ENCODE peak calls at places on chromosomes 3 and 15, in five cellular contexts. One of them, this sample, is unnamed.

GRCh38 chr15:89172921-89173320 is 48.5 kb downstream of the RLBP1 start:
- DNase-seq in PC-3: no peak
- DNase-seq in A549: no peak
- DNase-seq in esophagus squamous epithelium: no peak
- DNase-seq in tibial artery: no peak
- DNase-seq in this sample: no peak

GRCh38 chr3:46737320-46737719 is 19.7 kb upstream of the PRSS50 start:
- DNase-seq in PC-3: no peak
- DNase-seq in esophagus squamous epithelium: no peak
- DNase-seq in A549: no peak
- DNase-seq in tibial artery: no peak
- DNase-seq in this sample: no peak

GRCh38 chr15:41848595-41848994 is 9.9 kb downstream of the PLA2G4B start:
- DNase-seq in esophagus squamous epithelium: no peak
- DNase-seq in PC-3: no peak
- DNase-seq in tibial artery: no peak
- DNase-seq in A549: no peak
- DNase-seq in this sample: no peak

GRCh38 chr3:148924572-148924971 is 59.5 kb downstream of the CPA3 start:
- DNase-seq in PC-3: peak
- DNase-seq in tibial artery: no peak
- DNase-seq in A549: no peak
- DNase-seq in esophagus squamous epithelium: no peak
- DNase-seq in this sample: no peak

GRCh38 chr3:190673157-190673556 is 159.3 kb downstream of the IL1RAP start:
- DNase-seq in A549: no peak
- DNase-seq in PC-3: no peak
- DNase-seq in esophagus squamous epithelium: no peak
- DNase-seq in tibial artery: no peak
- DNase-seq in this sample: no peak

GRCh38 chr3:42572278-42572677 is 9.5 kb downstream of the SEC22C start:
- DNase-seq in esophagus squamous epithelium: no peak
- DNase-seq in A549: peak
- DNase-seq in PC-3: peak
- DNase-seq in tibial artery: no peak
- DNase-seq in this sample: no peak

GRCh38 chr3:113086506-113087461 is 96.0 kb downstream of the GTPBP8 start:
- DNase-seq in PC-3: peak
- DNase-seq in tibial artery: no peak
- DNase-seq in esophagus squamous epithelium: no peak
- DNase-seq in A549: peak
- DNase-seq in this sample: no peak

GRCh38 chr15:94400521-94401290 is 169.3 kb downstream of the MCTP2 start:
- DNase-seq in PC-3: no peak
- DNase-seq in A549: no peak
- DNase-seq in tibial artery: no peak
- DNase-seq in esophagus squamous epithelium: no peak
- DNase-seq in this sample: no peak

GRCh38 chr3:173045770-173046382 is 95.2 kb downstream of the SPATA16 start:
- DNase-seq in PC-3: peak
- DNase-seq in tibial artery: no peak
- DNase-seq in esophagus squamous epithelium: no peak
- DNase-seq in A549: no peak
- DNase-seq in this sample: no peak

GRCh38 chr3:55897573-55898224 is 410.6 kb upstream of the WNT5A start:
- DNase-seq in A549: no peak
- DNase-seq in tibial artery: no peak
- DNase-seq in PC-3: peak
- DNase-seq in esophagus squamous epithelium: no peak
- DNase-seq in this sample: no peak

GRCh38 chr15:58472821-58473581 is 41.2 kb downstream of the LIPC start:
- DNase-seq in A549: no peak
- DNase-seq in tibial artery: peak
- DNase-seq in esophagus squamous epithelium: no peak
- DNase-seq in PC-3: peak
- DNase-seq in this sample: no peak

GRCh38 chr15:58474741-58475323 is 43.0 kb downstream of the LIPC start:
- DNase-seq in PC-3: no peak
- DNase-seq in tibial artery: no peak
- DNase-seq in A549: no peak
- DNase-seq in esophagus squamous epithelium: no peak
- DNase-seq in this sample: no peak

GRCh38 chr15:58472221-58472620 is 40.4 kb downstream of the LIPC start:
- DNase-seq in esophagus squamous epithelium: no peak
- DNase-seq in A549: no peak
- DNase-seq in PC-3: no peak
- DNase-seq in tibial artery: no peak
- DNase-seq in this sample: no peak

GRCh38 chr15:58475573-58476524 is 44.1 kb downstream of the LIPC start:
- DNase-seq in PC-3: no peak
- DNase-seq in esophagus squamous epithelium: no peak
- DNase-seq in tibial artery: no peak
- DNase-seq in A549: no peak
- DNase-seq in this sample: no peak

DNA sequence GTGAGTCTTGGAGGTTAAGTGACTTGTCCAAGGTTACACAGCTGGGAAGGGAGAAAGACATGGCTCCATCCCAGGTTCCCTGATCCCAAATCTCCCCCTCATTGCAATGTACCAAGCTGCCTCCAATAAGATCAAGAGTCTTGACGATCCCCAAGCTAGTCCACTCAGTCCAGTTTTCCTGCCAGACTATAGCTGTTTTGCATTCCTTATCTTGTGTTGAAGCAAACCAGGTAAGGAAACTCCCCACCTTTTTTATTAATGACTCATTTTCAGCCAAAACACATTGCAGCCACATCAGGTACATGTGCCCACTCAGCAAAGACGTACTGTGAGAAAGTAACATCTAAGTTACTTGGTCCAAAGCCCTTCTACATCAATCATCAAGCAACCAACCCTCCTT is 41.9 kb downstream of the LIPC start:
- DNase-seq in tibial artery: no peak
- DNase-seq in PC-3: peak
- DNase-seq in esophagus squamous epithelium: no peak
- DNase-seq in A549: peak
- DNase-seq in this sample: no peak
- H3K4me3 ChIP-seq in tibial artery: no peak
- H3K4me3 ChIP-seq in PC-3: no peak
- H3K4me3 ChIP-seq in esophagus squamous epithelium: no peak
- H3K4me3 ChIP-seq in A549: no peak
- H3K4me3 ChIP-seq in this sample: no peak

GRCh38 chr3:125357032-125357658 is 18.0 kb downstream of the ZNF148 start:
- DNase-seq in PC-3: peak
- DNase-seq in A549: peak
- DNase-seq in esophagus squamous epithelium: no peak
- DNase-seq in tibial artery: peak
- DNase-seq in this sample: peak
- H3K4me3 ChIP-seq in PC-3: peak
- H3K4me3 ChIP-seq in A549: peak
- H3K4me3 ChIP-seq in esophagus squamous epithelium: peak
- H3K4me3 ChIP-seq in tibial artery: peak
- H3K4me3 ChIP-seq in this sample: peak

DNA sequence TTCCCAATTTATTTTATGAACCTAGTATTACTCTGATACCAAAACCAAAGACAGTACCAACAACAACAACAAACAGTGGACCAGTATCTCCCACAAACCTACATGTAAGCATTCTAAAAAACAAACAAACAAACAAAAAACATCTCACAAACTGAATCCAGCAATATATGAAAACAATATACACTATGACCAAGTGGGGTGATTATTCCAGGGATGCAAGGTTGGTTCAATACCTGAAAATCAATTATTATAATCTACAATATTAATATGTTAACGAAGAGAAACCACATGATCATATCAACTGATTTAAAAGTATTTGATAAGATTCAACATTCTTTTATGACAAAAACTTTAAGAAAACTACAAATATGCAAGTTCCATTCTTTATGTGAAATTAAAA is 391.3 kb downstream of the MAGI1 start:
- DNase-seq in tibial artery: no peak
- DNase-seq in esophagus squamous epithelium: no peak
- DNase-seq in A549: no peak
- DNase-seq in PC-3: no peak
- DNase-seq in this sample: no peak
- H3K4me3 ChIP-seq in tibial artery: no peak
- H3K4me3 ChIP-seq in esophagus squamous epithelium: no peak
- H3K4me3 ChIP-seq in A549: no peak
- H3K4me3 ChIP-seq in PC-3: no peak
- H3K4me3 ChIP-seq in this sample: no peak

GRCh38 chr3:10546887-10547286 is 41.5 kb upstream of the ATP2B2 start:
- DNase-seq in PC-3: no peak
- DNase-seq in esophagus squamous epithelium: no peak
- DNase-seq in A549: no peak
- DNase-seq in tibial artery: no peak
- DNase-seq in this sample: no peak

GRCh38 chr3:10549617-10550228 is 44.3 kb upstream of the ATP2B2 start:
- DNase-seq in esophagus squamous epithelium: no peak
- DNase-seq in PC-3: peak
- DNase-seq in tibial artery: no peak
- DNase-seq in A549: no peak
- DNase-seq in this sample: no peak

GRCh38 chr3:10547413-10547812 is 42.0 kb upstream of the ATP2B2 start:
- DNase-seq in A549: no peak
- DNase-seq in tibial artery: no peak
- DNase-seq in esophagus squamous epithelium: no peak
- DNase-seq in PC-3: no peak
- DNase-seq in this sample: no peak

GRCh38 chr3:10548997-10549396 is 43.6 kb upstream of the ATP2B2 start:
- DNase-seq in esophagus squamous epithelium: no peak
- DNase-seq in tibial artery: no peak
- DNase-seq in PC-3: peak
- DNase-seq in A549: no peak
- DNase-seq in this sample: no peak

GRCh38 chr3:10547841-10548783 is 42.7 kb upstream of the ATP2B2 start:
- DNase-seq in esophagus squamous epithelium: no peak
- DNase-seq in PC-3: no peak
- DNase-seq in A549: no peak
- DNase-seq in tibial artery: no peak
- DNase-seq in this sample: no peak
- H3K4me3 ChIP-seq in esophagus squamous epithelium: no peak
- H3K4me3 ChIP-seq in PC-3: no peak
- H3K4me3 ChIP-seq in A549: no peak
- H3K4me3 ChIP-seq in tibial artery: no peak
- H3K4me3 ChIP-seq in this sample: no peak